ENCODE peak calls at places on chromosomes 6 and 20, in four cellular contexts. One of them, this sample, is unnamed.

GRCh38 chr6:13156381-13156780 is 172.0 kb downstream of the TBC1D7 start:
- DNase-seq in effector memory CD4-positive, alpha-beta T cell: no peak
- DNase-seq in type B pancreatic cell: no peak
- DNase-seq in AG08396: no peak
- DNase-seq in this sample: no peak

GRCh38 chr6:157433678-157434081 is 52.7 kb downstream of the ZDHHC14 start:
- DNase-seq in type B pancreatic cell: no peak
- DNase-seq in AG08396: no peak
- DNase-seq in effector memory CD4-positive, alpha-beta T cell: no peak
- DNase-seq in this sample: no peak

GRCh38 chr6:165663283-165663735 is 268 bp upstream of the PDE10A start:
- DNase-seq in AG08396: peak
- DNase-seq in effector memory CD4-positive, alpha-beta T cell: no peak
- DNase-seq in type B pancreatic cell: peak
- DNase-seq in this sample: peak

GRCh38 chr6:33156964-33157363 is 35.3 kb downstream of the COL11A2 start:
- DNase-seq in type B pancreatic cell: no peak
- DNase-seq in AG08396: no peak
- DNase-seq in effector memory CD4-positive, alpha-beta T cell: no peak
- DNase-seq in this sample: no peak

GRCh38 chr6:152085533-152085932 is 278.1 kb downstream of the ESR1 start:
- DNase-seq in type B pancreatic cell: no peak
- DNase-seq in AG08396: no peak
- DNase-seq in effector memory CD4-positive, alpha-beta T cell: no peak
- DNase-seq in this sample: no peak

GRCh38 chr6:17877196-17877889 is 110.1 kb downstream of the KIF13A start:
- DNase-seq in type B pancreatic cell: no peak
- DNase-seq in AG08396: no peak
- DNase-seq in effector memory CD4-positive, alpha-beta T cell: no peak
- DNase-seq in this sample: no peak

GRCh38 chr20:34703573-34704176 is 469 bp upstream of the TP53INP2 start:
- DNase-seq in AG08396: no peak
- DNase-seq in type B pancreatic cell: no peak
- DNase-seq in effector memory CD4-positive, alpha-beta T cell: no peak
- DNase-seq in this sample: no peak

GRCh38 chr6:97111243-97111642 is 171.8 kb downstream of the MMS22L start:
- DNase-seq in type B pancreatic cell: no peak
- DNase-seq in AG08396: no peak
- DNase-seq in effector memory CD4-positive, alpha-beta T cell: no peak
- DNase-seq in this sample: no peak

GRCh38 chr6:73798592-73798991 is 102.6 kb downstream of the CD109 start:
- DNase-seq in effector memory CD4-positive, alpha-beta T cell: no peak
- DNase-seq in type B pancreatic cell: no peak
- DNase-seq in AG08396: peak
- DNase-seq in this sample: peak

GRCh38 chr6:167717455-167717854 is 109.3 kb upstream of the AFDN start:
- DNase-seq in type B pancreatic cell: no peak
- DNase-seq in effector memory CD4-positive, alpha-beta T cell: no peak
- DNase-seq in AG08396: no peak
- DNase-seq in this sample: no peak

GRCh38 chr6:35717449-35718353 is 19.1 kb upstream of the ARMC12 start:
- DNase-seq in effector memory CD4-positive, alpha-beta T cell: no peak
- DNase-seq in type B pancreatic cell: no peak
- DNase-seq in AG08396: no peak
- DNase-seq in this sample: no peak

GRCh38 chr6:136901212-136901784 is 20.8 kb upstream of the SLC35D3 start:
- DNase-seq in effector memory CD4-positive, alpha-beta T cell: no peak
- DNase-seq in AG08396: no peak
- DNase-seq in type B pancreatic cell: no peak
- DNase-seq in this sample: no peak

GRCh38 chr6:144215932-144216667 is 65.8 kb downstream of the STX11 start:
- DNase-seq in type B pancreatic cell: peak
- DNase-seq in AG08396: peak
- DNase-seq in effector memory CD4-positive, alpha-beta T cell: peak
- DNase-seq in this sample: peak

GRCh38 chr6:156126535-156126934 is 650.6 kb upstream of the ARID1B start:
- DNase-seq in type B pancreatic cell: no peak
- DNase-seq in AG08396: no peak
- DNase-seq in effector memory CD4-positive, alpha-beta T cell: no peak
- DNase-seq in this sample: no peak